ENCODE peak calls at places on chromosomes 1 and 21, in four cellular contexts. Q is left cardiac atrium, L is Right ventricle myocardium superior, A is HuH-7. I is an unnamed sample.

GRCh38 chr1:6743189-6744101 is 41.8 kb upstream of the CAMTA1 start:
- DNase-seq in L (peak), Q (peak), A (no peak), I (peak)

GRCh38 chr21:28540514-28540913 is 452.2 kb downstream of the LTN1 start:
- DNase-seq in L (no peak), A (no peak), Q (no peak), I (no peak)

GRCh38 chr1:1361982-1362423 is 3.6 kb upstream of the MXRA8 start:
- DNase-seq in A (no peak), Q (no peak), L (peak), I (peak)

GRCh38 chr1:174982971-174983689 is 16.6 kb upstream of the CACYBP start:
- DNase-seq in A (peak), L (no peak), Q (no peak), I (no peak)

GRCh38 chr1:197093226-197093887 is 26.3 kb upstream of the F13B start:
- DNase-seq in Q (no peak), A (no peak), L (no peak), I (no peak)

GRCh38 chr1:165287781-165288180 is 68.7 kb downstream of the LMX1A start:
- DNase-seq in Q (no peak), A (peak), L (no peak), I (no peak)

GRCh38 chr1:11842154-11843041 is 5.2 kb downstream of the NPPA start:
- DNase-seq in L (no peak), Q (peak), A (peak), I (no peak)

GRCh38 chr1:192608671-192609070 is 27.3 kb upstream of the RGS13 start:
- DNase-seq in L (no peak), A (no peak), Q (no peak), I (no peak)